ENCODE peak calls at places on chromosomes 16 and 17, in six cellular contexts. One of them, this sample, is unnamed.

GRCh38 chr16:27515874-27516353 is 33.8 kb downstream of the GTF3C1 start:
- DNase-seq in prostate gland: no peak
- DNase-seq in IMR-90: no peak
- DNase-seq in foreskin fibroblast: no peak
- DNase-seq in CD4-positive, alpha-beta memory T cell: no peak
- DNase-seq in AG04450: no peak
- DNase-seq in this sample: no peak

GRCh38 chr17:44324092-44324570 is 492 bp downstream of the SLC25A39 start:
- DNase-seq in prostate gland: no peak
- DNase-seq in IMR-90: no peak
- DNase-seq in foreskin fibroblast: no peak
- DNase-seq in CD4-positive, alpha-beta memory T cell: no peak
- DNase-seq in AG04450: no peak
- DNase-seq in this sample: no peak

GRCh38 chr17:80649200-80649644 is 104.6 kb downstream of the RPTOR start:
- DNase-seq in prostate gland: no peak
- DNase-seq in IMR-90: no peak
- DNase-seq in foreskin fibroblast: no peak
- DNase-seq in CD4-positive, alpha-beta memory T cell: no peak
- DNase-seq in AG04450: no peak
- DNase-seq in this sample: no peak

GRCh38 chr17:8532021-8532420 is 96.3 kb downstream of the NDEL1 start:
- DNase-seq in prostate gland: no peak
- DNase-seq in IMR-90: peak
- DNase-seq in foreskin fibroblast: peak
- DNase-seq in CD4-positive, alpha-beta memory T cell: no peak
- DNase-seq in AG04450: no peak
- DNase-seq in this sample: no peak

GRCh38 chr16:19717319-19717718 is 708 bp downstream of the KNOP1 start:
- DNase-seq in prostate gland: no peak
- DNase-seq in IMR-90: peak
- DNase-seq in foreskin fibroblast: no peak
- DNase-seq in CD4-positive, alpha-beta memory T cell: no peak
- DNase-seq in AG04450: no peak
- DNase-seq in this sample: peak

GRCh38 chr16:89484923-89485679 is 5.3 kb downstream of the ANKRD11 start:
- DNase-seq in prostate gland: no peak
- DNase-seq in IMR-90: no peak
- DNase-seq in foreskin fibroblast: no peak
- DNase-seq in CD4-positive, alpha-beta memory T cell: peak
- DNase-seq in AG04450: no peak
- DNase-seq in this sample: no peak

GRCh38 chr17:27338536-27338985 is 44.6 kb downstream of the WSB1 start:
- DNase-seq in prostate gland: no peak
- DNase-seq in IMR-90: no peak
- DNase-seq in foreskin fibroblast: no peak
- DNase-seq in CD4-positive, alpha-beta memory T cell: no peak
- DNase-seq in AG04450: no peak
- DNase-seq in this sample: no peak

GRCh38 chr16:71894921-71895678 is at the start of gene IST1:
- DNase-seq in prostate gland: peak
- DNase-seq in IMR-90: peak
- DNase-seq in foreskin fibroblast: peak
- DNase-seq in CD4-positive, alpha-beta memory T cell: peak
- DNase-seq in AG04450: peak
- DNase-seq in this sample: peak

GRCh38 chr17:61007980-61008379 is 330.3 kb downstream of the BCAS3 start:
- DNase-seq in prostate gland: no peak
- DNase-seq in IMR-90: no peak
- DNase-seq in foreskin fibroblast: no peak
- DNase-seq in CD4-positive, alpha-beta memory T cell: no peak
- DNase-seq in AG04450: no peak
- DNase-seq in this sample: no peak

DNA sequence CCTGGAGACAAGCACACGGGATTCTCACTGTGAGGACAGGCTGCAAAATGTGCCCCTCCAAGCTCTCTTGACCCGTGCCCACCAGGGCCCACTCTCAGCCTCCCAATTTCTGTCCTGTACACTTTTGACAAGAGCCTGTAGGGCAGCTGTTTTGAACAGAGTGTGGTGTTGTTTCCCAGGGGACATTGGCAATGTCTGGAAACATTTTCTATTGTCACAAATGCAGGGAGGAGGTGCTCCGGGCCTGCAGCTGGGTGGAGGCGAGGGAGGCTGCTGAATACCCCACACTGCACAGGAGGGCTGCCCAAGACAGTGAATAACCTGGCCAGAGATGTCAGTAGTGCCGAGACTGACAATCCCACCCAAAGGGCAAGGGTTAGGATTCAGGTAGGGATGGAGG is 10.5 kb downstream of the CEP295NL start:
- DNase-seq in prostate gland: no peak
- DNase-seq in IMR-90: no peak
- DNase-seq in foreskin fibroblast: no peak
- DNase-seq in CD4-positive, alpha-beta memory T cell: no peak
- DNase-seq in AG04450: no peak
- DNase-seq in this sample: no peak
- H3K4me3 ChIP-seq in prostate gland: no peak
- H3K4me3 ChIP-seq in IMR-90: no peak
- H3K4me3 ChIP-seq in foreskin fibroblast: no peak
- H3K4me3 ChIP-seq in CD4-positive, alpha-beta memory T cell: no peak
- H3K4me3 ChIP-seq in AG04450: no peak
- H3K4me3 ChIP-seq in this sample: no peak

GRCh38 chr16:25433388-25433787 is 175.7 kb upstream of the ZKSCAN2 start:
- DNase-seq in prostate gland: no peak
- DNase-seq in IMR-90: no peak
- DNase-seq in foreskin fibroblast: no peak
- DNase-seq in CD4-positive, alpha-beta memory T cell: no peak
- DNase-seq in AG04450: no peak
- DNase-seq in this sample: no peak
- H3K4me3 ChIP-seq in prostate gland: no peak
- H3K4me3 ChIP-seq in IMR-90: no peak
- H3K4me3 ChIP-seq in foreskin fibroblast: no peak
- H3K4me3 ChIP-seq in CD4-positive, alpha-beta memory T cell: no peak
- H3K4me3 ChIP-seq in AG04450: no peak
- H3K4me3 ChIP-seq in this sample: no peak

GRCh38 chr17:19410101-19410500 is 931 bp upstream of the RNF112 start:
- DNase-seq in prostate gland: no peak
- DNase-seq in IMR-90: no peak
- DNase-seq in foreskin fibroblast: no peak
- DNase-seq in CD4-positive, alpha-beta memory T cell: no peak
- DNase-seq in AG04450: no peak
- DNase-seq in this sample: no peak

GRCh38 chr17:19410875-19411291 is at the start of gene RNF112:
- DNase-seq in prostate gland: no peak
- DNase-seq in IMR-90: peak
- DNase-seq in foreskin fibroblast: peak
- DNase-seq in CD4-positive, alpha-beta memory T cell: no peak
- DNase-seq in AG04450: no peak
- DNase-seq in this sample: no peak

GRCh38 chr17:19412510-19412909 is 1.5 kb downstream of the RNF112 start:
- DNase-seq in prostate gland: no peak
- DNase-seq in IMR-90: no peak
- DNase-seq in foreskin fibroblast: no peak
- DNase-seq in CD4-positive, alpha-beta memory T cell: no peak
- DNase-seq in AG04450: no peak
- DNase-seq in this sample: no peak

GRCh38 chr17:19412984-19413383 is 2.0 kb downstream of the RNF112 start:
- DNase-seq in prostate gland: no peak
- DNase-seq in IMR-90: no peak
- DNase-seq in foreskin fibroblast: no peak
- DNase-seq in CD4-positive, alpha-beta memory T cell: no peak
- DNase-seq in AG04450: no peak
- DNase-seq in this sample: no peak

GRCh38 chr17:19411641-19412040 is 609 bp downstream of the RNF112 start:
- DNase-seq in prostate gland: no peak
- DNase-seq in IMR-90: no peak
- DNase-seq in foreskin fibroblast: no peak
- DNase-seq in CD4-positive, alpha-beta memory T cell: no peak
- DNase-seq in AG04450: no peak
- DNase-seq in this sample: no peak
- H3K4me3 ChIP-seq in prostate gland: peak
- H3K4me3 ChIP-seq in IMR-90: no peak
- H3K4me3 ChIP-seq in foreskin fibroblast: no peak
- H3K4me3 ChIP-seq in CD4-positive, alpha-beta memory T cell: no peak
- H3K4me3 ChIP-seq in AG04450: peak
- H3K4me3 ChIP-seq in this sample: peak

GRCh38 chr16:50069060-50069459 is 3.3 kb downstream of the HEATR3 start:
- DNase-seq in prostate gland: no peak
- DNase-seq in IMR-90: no peak
- DNase-seq in foreskin fibroblast: no peak
- DNase-seq in CD4-positive, alpha-beta memory T cell: no peak
- DNase-seq in AG04450: no peak
- DNase-seq in this sample: no peak
- H3K4me3 ChIP-seq in prostate gland: no peak
- H3K4me3 ChIP-seq in IMR-90: no peak
- H3K4me3 ChIP-seq in foreskin fibroblast: no peak
- H3K4me3 ChIP-seq in CD4-positive, alpha-beta memory T cell: no peak
- H3K4me3 ChIP-seq in AG04450: no peak
- H3K4me3 ChIP-seq in this sample: no peak

DNA sequence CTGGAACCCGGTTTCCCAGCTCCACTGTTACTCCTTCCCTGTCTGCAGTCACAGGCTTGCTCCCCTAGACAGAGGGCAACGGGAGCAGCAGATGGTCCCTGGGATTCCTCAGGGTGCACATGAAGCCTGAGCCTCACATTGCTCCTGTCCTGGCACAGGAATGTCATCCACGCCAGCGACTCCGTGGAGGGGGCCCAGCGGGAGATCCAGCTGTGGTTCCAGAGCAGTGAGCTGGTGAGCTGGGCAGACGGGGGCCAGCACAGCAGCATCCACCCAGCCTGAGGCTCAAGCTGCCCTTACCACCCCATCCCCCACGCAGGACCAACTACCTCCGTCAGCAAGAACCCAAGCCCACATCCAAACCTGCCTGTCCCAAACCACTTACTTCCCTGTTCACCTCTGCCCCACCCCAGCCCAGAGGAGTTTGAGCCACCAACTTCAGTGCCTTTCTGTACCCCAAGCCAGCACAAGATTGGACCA is 1.6 kb upstream of the DECR2 start:
- DNase-seq in prostate gland: no peak
- DNase-seq in IMR-90: no peak
- DNase-seq in foreskin fibroblast: no peak
- DNase-seq in CD4-positive, alpha-beta memory T cell: no peak
- DNase-seq in AG04450: no peak
- DNase-seq in this sample: no peak
- H3K4me3 ChIP-seq in prostate gland: no peak
- H3K4me3 ChIP-seq in IMR-90: no peak
- H3K4me3 ChIP-seq in foreskin fibroblast: no peak
- H3K4me3 ChIP-seq in CD4-positive, alpha-beta memory T cell: no peak
- H3K4me3 ChIP-seq in AG04450: peak
- H3K4me3 ChIP-seq in this sample: no peak

GRCh38 chr17:82668631-82669099 is 20.4 kb upstream of the WDR45B start:
- DNase-seq in prostate gland: peak
- DNase-seq in IMR-90: peak
- DNase-seq in foreskin fibroblast: peak
- DNase-seq in CD4-positive, alpha-beta memory T cell: no peak
- DNase-seq in AG04450: peak
- DNase-seq in this sample: peak
- H3K4me3 ChIP-seq in prostate gland: no peak
- H3K4me3 ChIP-seq in IMR-90: no peak
- H3K4me3 ChIP-seq in foreskin fibroblast: no peak
- H3K4me3 ChIP-seq in CD4-positive, alpha-beta memory T cell: no peak
- H3K4me3 ChIP-seq in AG04450: no peak
- H3K4me3 ChIP-seq in this sample: no peak

GRCh38 chr17:40562841-40563370 is 2.4 kb downstream of the CCR7 start:
- DNase-seq in prostate gland: no peak
- DNase-seq in IMR-90: no peak
- DNase-seq in foreskin fibroblast: no peak
- DNase-seq in CD4-positive, alpha-beta memory T cell: no peak
- DNase-seq in AG04450: no peak
- DNase-seq in this sample: no peak
- H3K4me3 ChIP-seq in prostate gland: no peak
- H3K4me3 ChIP-seq in IMR-90: no peak
- H3K4me3 ChIP-seq in foreskin fibroblast: no peak
- H3K4me3 ChIP-seq in CD4-positive, alpha-beta memory T cell: peak
- H3K4me3 ChIP-seq in AG04450: no peak
- H3K4me3 ChIP-seq in this sample: no peak